ENCODE peak calls at places on chromosomes 3 and 15, in four cellular contexts. K is WTC11, Q is K562, P is H1. D is an unnamed sample.

GRCh38 chr15:89335289-89336041 is 841 bp upstream of the POLG start:
- DNase-seq in P (no peak), K (peak; percentile 53), Q (peak; percentile 40), D (peak; percentile 59)

GRCh38 chr15:72319985-72320671 is at the start of gene CELF6:
- DNase-seq in P (peak; percentile 73), Q (peak; percentile 94), K (peak; percentile 98), D (peak; percentile 99)

GRCh38 chr3:42729404-42730145 is 27.0 kb upstream of the HHATL start:
- DNase-seq in P (no peak), K (no peak), Q (no peak), D (peak; percentile 49)

GRCh38 chr3:132380979-132381944 is 36.0 kb upstream of the DNAJC13 start:
- DNase-seq in Q (no peak), K (no peak), P (no peak), D (no peak)

GRCh38 chr15:28123408-28124023 is 24.4 kb upstream of the OCA2 start:
- DNase-seq in K (peak; percentile 84), P (peak; percentile 29), Q (peak; percentile 65), D (peak; percentile 87)

GRCh38 chr3:173371848-173372487 is 25.6 kb upstream of the NLGN1 start:
- DNase-seq in K (no peak), P (no peak), Q (no peak), D (peak; percentile 21)

GRCh38 chr15:98734472-98735284 is 86.3 kb downstream of the IGF1R start:
- DNase-seq in P (no peak), Q (no peak), K (no peak), D (no peak)

GRCh38 chr3:126959921-126960603 is 22.9 kb upstream of the PLXNA1 start:
- DNase-seq in Q (no peak), P (no peak), K (no peak), D (peak; percentile 84)

GRCh38 chr15:70187331-70187730 is 89.6 kb upstream of the TLE3 start:
- DNase-seq in K (no peak), P (no peak), Q (no peak), D (no peak)

GRCh38 chr15:90619939-90620338 is 90.2 kb downstream of the CRTC3 start:
- DNase-seq in P (no peak), Q (no peak), K (no peak), D (no peak)

GRCh38 chr15:73951044-73951561 is 24.8 kb downstream of the LOXL1 start:
- DNase-seq in Q (peak; percentile 82), K (peak; percentile 91), P (peak; percentile 78), D (peak; percentile 96)

GRCh38 chr15:60890361-60890991 is 338.6 kb downstream of the RORA start:
- DNase-seq in K (no peak), P (no peak), Q (no peak), D (no peak)

GRCh38 chr3:132038198-132038825 is 3.5 kb upstream of the CPNE4 start:
- DNase-seq in P (no peak), Q (no peak), K (no peak), D (peak; percentile 52)

GRCh38 chr3:2261747-2262146 is 163.1 kb downstream of the CNTN4 start:
- DNase-seq in K (no peak), Q (no peak), P (no peak), D (no peak)

DNA sequence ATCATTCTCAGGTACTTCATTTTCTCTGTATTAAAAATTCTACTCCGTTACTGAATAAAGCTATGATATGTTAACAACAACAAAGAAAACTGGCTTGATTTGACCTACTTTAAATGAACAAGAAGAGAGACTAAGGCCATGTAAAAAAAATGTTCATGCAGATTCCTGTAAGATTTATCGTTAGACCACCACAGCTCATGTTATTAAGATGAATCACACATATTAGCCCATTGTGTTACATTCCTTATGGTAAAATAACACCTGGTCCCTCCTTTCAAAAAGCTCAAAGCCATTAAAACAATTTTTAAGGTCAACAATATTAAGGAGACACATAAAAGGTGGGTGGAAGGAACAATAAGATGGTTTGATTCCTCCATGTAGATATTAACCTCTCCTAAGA is 6.3 kb downstream of the THOC7 start:
- DNase-seq in Q (no peak), P (no peak), K (no peak), D (no peak)
- TF ChIP-seq TEAD4 in Q (no peak), P (no peak), K (no peak), D (no peak)

GRCh38 chr3:192570757-192571156 is 156.6 kb downstream of the FGF12 start:
- DNase-seq in K (no peak), Q (no peak), P (no peak), D (no peak)
- TF ChIP-seq TEAD4 in K (no peak), Q (no peak), P (no peak), D (no peak)

GRCh38 chr15:63402498-63403253 is 21.0 kb upstream of the CA12 start:
- DNase-seq in P (no peak), K (no peak), Q (peak; percentile 20), D (peak; percentile 41)
- TF ChIP-seq TEAD4 in P (no peak), K (no peak), Q (no peak), D (no peak)

GRCh38 chr3:23685484-23686258 is 120.1 kb upstream of the UBE2E1 start:
- DNase-seq in Q (peak; percentile 57), K (no peak), P (no peak), D (peak; percentile 65)
- TF ChIP-seq TEAD4 in Q (no peak), K (no peak), P (no peak), D (peak; percentile 84)

DNA sequence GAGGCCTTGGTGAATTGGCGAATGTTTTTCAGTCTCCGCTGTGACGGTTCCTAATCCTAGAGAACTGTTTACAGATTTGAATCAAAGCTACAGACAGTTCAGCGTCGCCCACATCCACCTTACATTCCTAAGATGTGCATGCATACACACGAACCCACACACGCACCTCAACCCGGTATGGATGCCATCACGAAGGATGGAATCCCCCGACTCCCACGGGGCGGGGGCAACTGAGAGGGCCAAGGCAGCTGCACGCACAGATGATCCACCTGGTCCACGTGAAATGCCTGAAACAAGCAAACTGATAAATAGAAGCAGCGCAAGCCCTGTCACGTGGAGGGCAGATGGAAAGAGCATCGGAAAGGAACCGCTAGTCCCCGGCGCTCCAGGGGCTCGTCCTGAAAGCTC is 444 bp downstream of the ZMAT3 start:
- DNase-seq in P (no peak), K (no peak), Q (no peak), D (no peak)
- TF ChIP-seq TEAD4 in P (no peak), K (no peak), Q (no peak), D (no peak)

GRCh38 chr3:27554706-27555105 is 70.5 kb upstream of the SLC4A7 start:
- DNase-seq in Q (no peak), K (no peak), P (no peak), D (no peak)
- TF ChIP-seq TEAD4 in Q (no peak), K (no peak), P (no peak), D (no peak)

GRCh38 chr3:51391075-51391565 is at the start of gene RBM15B:
- DNase-seq in Q (peak; percentile 79), K (peak; percentile 98), P (peak; percentile 93), D (peak; percentile 98)

GRCh38 chr3:51393096-51393495 is 2.0 kb downstream of the RBM15B start:
- DNase-seq in K (no peak), P (no peak), Q (no peak), D (no peak)

GRCh38 chr3:51392301-51393095 is 1.4 kb downstream of the RBM15B start:
- DNase-seq in P (no peak), Q (peak; percentile 14), K (no peak), D (no peak)

GRCh38 chr3:51390600-51391074 is 448 bp upstream of the RBM15B start:
- DNase-seq in P (no peak), K (no peak), Q (no peak), D (no peak)

DNA sequence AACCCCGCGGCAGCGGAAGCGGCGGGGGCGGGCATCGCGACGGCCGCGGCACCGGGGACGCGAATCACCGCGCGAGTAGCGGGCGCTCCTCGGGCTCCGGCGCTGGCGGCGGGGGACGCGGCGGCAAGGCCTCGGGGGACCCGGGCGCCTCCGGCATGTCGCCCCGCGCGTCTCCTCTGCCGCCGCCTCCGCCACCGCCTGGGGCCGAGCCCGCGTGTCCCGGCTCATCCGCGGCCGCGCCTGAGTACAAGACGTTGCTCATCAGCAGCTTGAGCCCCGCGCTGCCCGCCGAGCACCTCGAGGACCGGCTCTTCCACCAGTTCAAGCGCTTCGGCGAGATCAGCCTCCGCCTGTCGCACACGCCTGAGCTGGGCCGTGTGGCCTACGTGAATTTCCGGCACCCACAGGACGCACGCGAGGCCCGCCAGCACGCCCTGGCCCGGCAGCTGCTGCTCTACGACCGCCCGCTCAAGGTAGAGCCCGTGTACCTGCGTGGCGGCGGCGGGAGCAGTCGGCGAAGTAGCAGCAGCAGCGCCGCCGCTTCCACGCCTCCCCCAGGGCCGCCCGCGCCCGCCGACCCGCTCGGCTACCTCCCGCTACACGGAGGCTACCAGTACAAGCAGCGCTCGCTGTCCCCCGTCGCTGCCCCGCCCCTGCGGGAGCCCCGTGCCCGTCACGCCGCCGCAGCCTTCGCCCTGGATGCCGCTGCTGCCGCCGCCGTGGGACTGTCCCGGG is 648 bp downstream of the RBM15B start:
- DNase-seq in Q (peak; percentile 52), P (no peak), K (peak; percentile 41), D (peak; percentile 65)
- TF ChIP-seq TEAD4 in Q (no peak), P (no peak), K (no peak), D (no peak)